ENCODE peak calls at places on chromosomes 6 and 20, in four cellular contexts. I is mesothelial cell of epicardium, J is kidney, B is BJ. Z is an unnamed sample.
A peak's percentile ranks its signal among the peaks of the same experiment; 100 is the strongest.

GRCh38 chr6:27294409-27294808 is 17.7 kb downstream of the POM121L2 start:
- DNase-seq in I (no peak), J (no peak), B (no peak), Z (no peak)

GRCh38 chr20:3109350-3110302 is 25.1 kb upstream of the AVP start:
- DNase-seq in I (no peak), J (peak; percentile 61), B (no peak), Z (no peak)

GRCh38 chr20:30175681-30176080 is 1081.8 kb upstream of the DEFB115 start:
- DNase-seq in I (no peak), J (peak; percentile 46), B (no peak), Z (no peak)

GRCh38 chr6:39062014-39062740 is 13.6 kb downstream of the GLP1R start:
- DNase-seq in I (no peak), J (no peak), B (no peak), Z (no peak)

GRCh38 chr6:145890422-145890821 is 73.7 kb downstream of the SHPRH start:
- DNase-seq in I (no peak), J (no peak), B (no peak), Z (no peak)

GRCh38 chr20:63051186-63051860 is 44.6 kb upstream of the BHLHE23 start:
- DNase-seq in I (no peak), J (peak; percentile 39), B (no peak), Z (no peak)

GRCh38 chr20:55386686-55387085 is 618.6 kb downstream of the CBLN4 start:
- DNase-seq in I (no peak), J (no peak), B (no peak), Z (no peak)

GRCh38 chr6:101395345-101395744 is 1.8 kb downstream of the GRIK2 start:
- DNase-seq in I (no peak), J (no peak), B (no peak), Z (no peak)

GRCh38 chr6:148520109-148520841 is 177.6 kb downstream of the SASH1 start:
- DNase-seq in I (no peak), J (no peak), B (no peak), Z (no peak)

GRCh38 chr20:37986873-37987601 is 46.2 kb downstream of the TTI1 start:
- DNase-seq in I (peak; percentile 37), J (peak; percentile 77), B (peak; percentile 41), Z (peak; percentile 25)

GRCh38 chr6:40325791-40326190 is 261.4 kb downstream of the LRFN2 start:
- DNase-seq in I (no peak), J (no peak), B (no peak), Z (no peak)

GRCh38 chr20:3000852-3001523 is 42.4 kb upstream of the GNRH2 start:
- DNase-seq in I (no peak), J (no peak), B (no peak), Z (peak; percentile 25)

GRCh38 chr6:53103993-53104675 is 38.9 kb downstream of the FBXO9 start:
- DNase-seq in I (no peak), J (no peak), B (no peak), Z (no peak)

GRCh38 chr6:15044146-15044882 is 201.6 kb upstream of the JARID2 start:
- DNase-seq in I (no peak), J (no peak), B (no peak), Z (no peak)

GRCh38 chr20:51536116-51537069 is 6.1 kb downstream of the NFATC2 start:
- DNase-seq in I (no peak), J (no peak), B (no peak), Z (no peak)

GRCh38 chr6:163415620-163416379 is 1.3 kb downstream of the QKI start:
- DNase-seq in I (peak; percentile 51), J (peak; percentile 82), B (no peak), Z (no peak)

GRCh38 chr20:17622086-17622850 is 52.4 kb downstream of the DSTN start:
- DNase-seq in I (no peak), J (peak; percentile 43), B (no peak), Z (no peak)

GRCh38 chr6:20400476-20401402 is 940 bp upstream of the E2F3 start:
- DNase-seq in I (peak; percentile 39), J (peak; percentile 84), B (no peak), Z (no peak)
- TF ChIP-seq CTCF in I (peak; percentile 54), J (peak; percentile 37), B (peak; percentile 27), Z (peak; percentile 35)

DNA sequence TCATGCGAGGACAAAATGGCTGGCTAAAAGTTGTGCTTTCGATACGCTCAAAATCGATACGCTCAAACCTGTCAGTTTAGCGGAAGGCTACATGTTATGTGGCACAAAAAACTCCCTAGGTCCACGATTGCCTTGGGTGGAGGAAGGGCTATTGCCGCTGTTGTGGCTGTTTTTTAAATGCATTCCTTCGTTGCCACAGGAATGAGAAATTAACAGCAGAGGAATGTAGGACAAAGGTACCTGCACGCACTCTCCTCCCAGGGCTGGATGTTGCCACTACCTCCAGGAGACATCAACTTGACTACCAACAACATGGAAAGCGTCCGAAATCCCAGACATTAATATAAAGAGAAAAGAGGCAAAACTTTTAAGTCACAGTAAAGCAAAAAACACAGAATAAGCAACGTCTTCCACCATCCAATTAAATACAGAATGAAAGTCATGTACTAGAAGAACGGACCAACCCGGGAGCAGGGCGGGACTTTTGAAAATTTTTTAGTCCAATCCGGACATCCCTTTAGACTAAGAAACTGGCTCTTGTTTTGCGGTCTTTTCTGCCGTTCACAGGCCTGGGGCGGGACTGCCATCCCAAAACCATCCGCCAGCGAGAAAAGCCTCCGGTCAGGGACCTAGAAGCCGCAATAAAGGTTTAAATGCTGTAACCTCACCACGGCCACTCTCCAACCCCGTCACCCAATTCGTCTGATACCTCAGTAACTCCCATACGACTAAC is 32.1 kb upstream of the HFE start:
- DNase-seq in I (peak; percentile 82), J (peak; percentile 93), B (peak; percentile 93), Z (peak; percentile 89)
- TF ChIP-seq CTCF in I (no peak), J (no peak), B (peak; percentile 4), Z (no peak)

GRCh38 chr6:109446541-109446940 is 6.0 kb downstream of the SMPD2 start:
- DNase-seq in I (no peak), J (no peak), B (no peak), Z (no peak)

GRCh38 chr6:109443425-109443950 is 3.0 kb downstream of the SMPD2 start:
- DNase-seq in I (no peak), J (no peak), B (no peak), Z (no peak)

GRCh38 chr6:109447087-109447486 is 6.6 kb downstream of the SMPD2 start:
- DNase-seq in I (no peak), J (no peak), B (no peak), Z (no peak)

GRCh38 chr6:109446072-109446471 is 5.5 kb downstream of the SMPD2 start:
- DNase-seq in I (no peak), J (peak; percentile 80), B (no peak), Z (no peak)

DNA sequence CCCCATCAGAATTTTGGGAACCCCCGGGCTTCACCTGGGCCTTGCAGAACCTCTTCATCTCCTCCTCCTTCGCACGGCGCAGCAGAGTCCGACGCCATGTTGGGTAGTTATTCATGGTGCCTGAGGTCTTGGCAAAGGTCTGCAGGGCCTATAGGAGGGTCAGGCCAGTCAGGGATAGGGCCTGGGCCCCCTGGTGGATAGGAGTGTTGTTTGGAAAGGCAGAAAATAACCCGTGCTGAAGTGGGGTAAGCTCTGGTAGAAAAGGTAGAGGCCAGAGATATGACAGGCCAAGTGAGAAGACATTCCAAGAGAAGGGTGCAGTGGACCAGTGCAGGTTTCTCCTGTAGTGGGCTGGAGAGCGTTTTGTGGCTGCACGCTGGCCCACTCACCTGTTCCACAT is 4.9 kb downstream of the SMPD2 start:
- DNase-seq in I (no peak), J (no peak), B (no peak), Z (no peak)
- TF ChIP-seq CTCF in I (no peak), J (no peak), B (peak; percentile 8), Z (no peak)

DNA sequence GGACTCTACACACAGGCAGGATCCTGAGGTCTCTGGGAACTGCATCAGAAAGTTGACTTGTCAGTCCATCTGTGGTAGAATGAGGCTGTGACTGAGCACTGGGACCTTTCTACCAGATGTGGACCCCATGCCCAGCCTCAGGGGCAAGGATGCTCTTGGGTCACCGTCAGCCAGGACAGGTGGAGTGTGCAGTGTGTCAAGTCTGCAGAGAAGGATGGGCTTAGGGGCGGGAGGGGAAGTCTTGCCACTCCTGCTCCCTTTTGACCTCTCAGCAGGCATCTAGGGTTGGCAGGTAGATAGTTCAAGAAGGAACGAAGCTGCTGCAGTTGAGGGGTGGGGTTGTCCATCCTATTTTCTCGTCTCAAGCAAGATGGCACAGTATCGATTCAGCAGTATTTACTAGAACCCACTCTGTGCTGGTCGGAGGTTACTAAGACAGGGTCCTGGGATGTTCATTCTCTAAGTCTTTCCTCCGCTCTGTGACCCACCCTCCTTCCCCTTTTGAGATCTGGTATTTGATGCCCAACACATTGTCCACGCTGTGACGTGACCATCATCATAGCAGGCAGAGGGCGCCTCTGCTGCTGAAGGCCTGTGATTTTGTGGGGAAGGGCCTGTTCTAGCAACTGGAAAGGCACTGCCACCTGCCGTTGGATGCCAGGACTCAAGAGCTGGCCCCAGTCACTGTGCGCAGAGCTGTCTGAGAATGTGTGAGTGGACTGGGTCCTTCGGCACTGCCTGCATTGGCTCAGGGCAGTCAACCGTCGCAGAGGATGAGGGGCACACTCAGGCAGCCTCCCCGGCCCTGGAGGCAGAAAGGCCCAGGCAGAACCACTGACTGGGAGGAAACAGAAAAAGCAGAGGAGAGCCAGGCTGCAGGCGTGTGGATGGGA is 23.2 kb downstream of the RBCK1 start:
- DNase-seq in I (no peak), J (no peak), B (no peak), Z (peak; percentile 18)
- TF ChIP-seq CTCF in I (peak; percentile 22), J (peak; percentile 70), B (peak; percentile 75), Z (peak; percentile 60)